ENCODE peak calls at places on chromosomes 1 and 21, in eight cellular contexts. One of them, this sample, is unnamed.

GRCh38 chr1:25804244-25804963 is 4.4 kb downstream of the SELENON start:
- DNase-seq in AG09309: no peak
- DNase-seq in effector CD8-positive, alpha-beta T cell: no peak
- DNase-seq in skeletal muscle cell: no peak
- DNase-seq in WERI-Rb-1: no peak
- DNase-seq in substantia nigra: no peak
- DNase-seq in Calu3: no peak
- DNase-seq in activated CD8-positive, alpha-beta T cell treated with anti-CD3 and anti-CD28 coated beads, Interleukin-2, amount 10 ng/mL, durations not matched to agents 7 days and 5 days: no peak
- DNase-seq in this sample: no peak

GRCh38 chr1:196399713-196400112 is 208.5 kb downstream of the KCNT2 start:
- DNase-seq in Calu3: no peak
- DNase-seq in WERI-Rb-1: no peak
- DNase-seq in AG09309: no peak
- DNase-seq in activated CD8-positive, alpha-beta T cell treated with anti-CD3 and anti-CD28 coated beads, Interleukin-2, amount 10 ng/mL, durations not matched to agents 7 days and 5 days: no peak
- DNase-seq in effector CD8-positive, alpha-beta T cell: no peak
- DNase-seq in skeletal muscle cell: no peak
- DNase-seq in substantia nigra: no peak
- DNase-seq in this sample: no peak

GRCh38 chr1:151811181-151811580 is 6.0 kb upstream of the LINGO4 start:
- DNase-seq in WERI-Rb-1: no peak
- DNase-seq in skeletal muscle cell: peak
- DNase-seq in AG09309: no peak
- DNase-seq in Calu3: no peak
- DNase-seq in substantia nigra: no peak
- DNase-seq in effector CD8-positive, alpha-beta T cell: no peak
- DNase-seq in activated CD8-positive, alpha-beta T cell treated with anti-CD3 and anti-CD28 coated beads, Interleukin-2, amount 10 ng/mL, durations not matched to agents 7 days and 5 days: no peak
- DNase-seq in this sample: no peak

GRCh38 chr1:77279929-77280328 is 1.9 kb upstream of the AK5 start:
- DNase-seq in skeletal muscle cell: no peak
- DNase-seq in WERI-Rb-1: no peak
- DNase-seq in Calu3: no peak
- DNase-seq in AG09309: no peak
- DNase-seq in substantia nigra: no peak
- DNase-seq in effector CD8-positive, alpha-beta T cell: no peak
- DNase-seq in activated CD8-positive, alpha-beta T cell treated with anti-CD3 and anti-CD28 coated beads, Interleukin-2, amount 10 ng/mL, durations not matched to agents 7 days and 5 days: no peak
- DNase-seq in this sample: no peak

GRCh38 chr1:3068400-3069361 is at the start of gene PRDM16:
- DNase-seq in substantia nigra: no peak
- DNase-seq in AG09309: peak
- DNase-seq in WERI-Rb-1: peak
- DNase-seq in skeletal muscle cell: no peak
- DNase-seq in activated CD8-positive, alpha-beta T cell treated with anti-CD3 and anti-CD28 coated beads, Interleukin-2, amount 10 ng/mL, durations not matched to agents 7 days and 5 days: peak
- DNase-seq in Calu3: peak
- DNase-seq in effector CD8-positive, alpha-beta T cell: no peak
- DNase-seq in this sample: peak

GRCh38 chr1:179287946-179288345 is 5.7 kb upstream of the SOAT1 start:
- DNase-seq in substantia nigra: no peak
- DNase-seq in activated CD8-positive, alpha-beta T cell treated with anti-CD3 and anti-CD28 coated beads, Interleukin-2, amount 10 ng/mL, durations not matched to agents 7 days and 5 days: no peak
- DNase-seq in skeletal muscle cell: no peak
- DNase-seq in Calu3: peak
- DNase-seq in AG09309: no peak
- DNase-seq in WERI-Rb-1: no peak
- DNase-seq in effector CD8-positive, alpha-beta T cell: no peak
- DNase-seq in this sample: no peak

GRCh38 chr1:112017183-112017582 is 27.7 kb upstream of the KCND3 start:
- DNase-seq in WERI-Rb-1: no peak
- DNase-seq in skeletal muscle cell: no peak
- DNase-seq in effector CD8-positive, alpha-beta T cell: no peak
- DNase-seq in activated CD8-positive, alpha-beta T cell treated with anti-CD3 and anti-CD28 coated beads, Interleukin-2, amount 10 ng/mL, durations not matched to agents 7 days and 5 days: no peak
- DNase-seq in AG09309: no peak
- DNase-seq in Calu3: no peak
- DNase-seq in substantia nigra: no peak
- DNase-seq in this sample: no peak

GRCh38 chr21:45136927-45137611 is 62.7 kb downstream of the ADARB1 start:
- DNase-seq in Calu3: peak
- DNase-seq in AG09309: no peak
- DNase-seq in effector CD8-positive, alpha-beta T cell: peak
- DNase-seq in WERI-Rb-1: peak
- DNase-seq in activated CD8-positive, alpha-beta T cell treated with anti-CD3 and anti-CD28 coated beads, Interleukin-2, amount 10 ng/mL, durations not matched to agents 7 days and 5 days: peak
- DNase-seq in skeletal muscle cell: no peak
- DNase-seq in substantia nigra: no peak
- DNase-seq in this sample: peak

GRCh38 chr1:205813755-205814058 is 709 bp upstream of the SLC41A1 start:
- DNase-seq in Calu3: no peak
- DNase-seq in AG09309: no peak
- DNase-seq in activated CD8-positive, alpha-beta T cell treated with anti-CD3 and anti-CD28 coated beads, Interleukin-2, amount 10 ng/mL, durations not matched to agents 7 days and 5 days: no peak
- DNase-seq in WERI-Rb-1: no peak
- DNase-seq in substantia nigra: no peak
- DNase-seq in effector CD8-positive, alpha-beta T cell: no peak
- DNase-seq in skeletal muscle cell: no peak
- DNase-seq in this sample: no peak

GRCh38 chr1:234915923-234916675 is 212.5 kb downstream of the TOMM20 start:
- DNase-seq in skeletal muscle cell: peak
- DNase-seq in substantia nigra: no peak
- DNase-seq in AG09309: peak
- DNase-seq in activated CD8-positive, alpha-beta T cell treated with anti-CD3 and anti-CD28 coated beads, Interleukin-2, amount 10 ng/mL, durations not matched to agents 7 days and 5 days: no peak
- DNase-seq in WERI-Rb-1: no peak
- DNase-seq in effector CD8-positive, alpha-beta T cell: no peak
- DNase-seq in Calu3: no peak
- DNase-seq in this sample: no peak

GRCh38 chr1:200428482-200429205 is 18.8 kb upstream of the ZNF281 start:
- DNase-seq in activated CD8-positive, alpha-beta T cell treated with anti-CD3 and anti-CD28 coated beads, Interleukin-2, amount 10 ng/mL, durations not matched to agents 7 days and 5 days: no peak
- DNase-seq in WERI-Rb-1: no peak
- DNase-seq in effector CD8-positive, alpha-beta T cell: no peak
- DNase-seq in AG09309: no peak
- DNase-seq in Calu3: no peak
- DNase-seq in substantia nigra: no peak
- DNase-seq in skeletal muscle cell: no peak
- DNase-seq in this sample: no peak

GRCh38 chr1:8457771-8458409 is 140.0 kb downstream of the SLC45A1 start:
- DNase-seq in substantia nigra: no peak
- DNase-seq in WERI-Rb-1: no peak
- DNase-seq in AG09309: no peak
- DNase-seq in effector CD8-positive, alpha-beta T cell: no peak
- DNase-seq in Calu3: no peak
- DNase-seq in activated CD8-positive, alpha-beta T cell treated with anti-CD3 and anti-CD28 coated beads, Interleukin-2, amount 10 ng/mL, durations not matched to agents 7 days and 5 days: no peak
- DNase-seq in skeletal muscle cell: no peak
- DNase-seq in this sample: no peak

GRCh38 chr1:184296466-184297243 is 90.2 kb upstream of the C1orf21 start:
- DNase-seq in effector CD8-positive, alpha-beta T cell: no peak
- DNase-seq in skeletal muscle cell: peak
- DNase-seq in substantia nigra: no peak
- DNase-seq in WERI-Rb-1: peak
- DNase-seq in activated CD8-positive, alpha-beta T cell treated with anti-CD3 and anti-CD28 coated beads, Interleukin-2, amount 10 ng/mL, durations not matched to agents 7 days and 5 days: no peak
- DNase-seq in AG09309: peak
- DNase-seq in Calu3: peak
- DNase-seq in this sample: peak

GRCh38 chr1:100440075-100440809 is 87.9 kb downstream of the CDC14A start:
- DNase-seq in skeletal muscle cell: no peak
- DNase-seq in Calu3: no peak
- DNase-seq in AG09309: no peak
- DNase-seq in WERI-Rb-1: no peak
- DNase-seq in substantia nigra: no peak
- DNase-seq in effector CD8-positive, alpha-beta T cell: peak
- DNase-seq in activated CD8-positive, alpha-beta T cell treated with anti-CD3 and anti-CD28 coated beads, Interleukin-2, amount 10 ng/mL, durations not matched to agents 7 days and 5 days: peak
- DNase-seq in this sample: no peak